ENCODE peak calls at places on chromosome 1, in seven cellular contexts. One of them, this sample, is unnamed. For H3K4me1 and H3K36me3, the result is how much of the 10 kb centered on the place peaks cover.

GRCh38 chr1:162590686-162591085 is 29.2 kb downstream of the UAP1 start:
- DNase-seq in psoas muscle: no peak
- DNase-seq in prostate gland: no peak
- DNase-seq in body of pancreas: no peak
- DNase-seq in kidney: no peak
- DNase-seq in GM23248: no peak
- DNase-seq in GM12878: no peak
- DNase-seq in this sample: no peak

GRCh38 chr1:212457740-212458338 is 25.1 kb downstream of the NENF start:
- DNase-seq in psoas muscle: no peak
- DNase-seq in prostate gland: no peak
- DNase-seq in body of pancreas: peak
- DNase-seq in kidney: no peak
- DNase-seq in GM23248: peak
- DNase-seq in GM12878: no peak
- DNase-seq in this sample: no peak

GRCh38 chr1:22489823-22490222 is 38.2 kb downstream of the ZBTB40 start:
- DNase-seq in psoas muscle: no peak
- DNase-seq in prostate gland: no peak
- DNase-seq in body of pancreas: no peak
- DNase-seq in kidney: no peak
- DNase-seq in GM23248: no peak
- DNase-seq in GM12878: no peak
- DNase-seq in this sample: no peak

GRCh38 chr1:245258271-245258920 is 103.6 kb downstream of the KIF26B start:
- DNase-seq in psoas muscle: no peak
- DNase-seq in prostate gland: peak
- DNase-seq in body of pancreas: peak
- DNase-seq in kidney: peak
- DNase-seq in GM23248: peak
- DNase-seq in GM12878: no peak
- DNase-seq in this sample: no peak

GRCh38 chr1:54120698-54121481 is 31.9 kb downstream of the CDCP2 start:
- DNase-seq in psoas muscle: no peak
- DNase-seq in prostate gland: no peak
- DNase-seq in body of pancreas: no peak
- DNase-seq in kidney: no peak
- DNase-seq in GM23248: peak
- DNase-seq in GM12878: no peak
- DNase-seq in this sample: no peak

GRCh38 chr1:36924282-36924791 is 110.0 kb downstream of the GRIK3 start:
- DNase-seq in psoas muscle: peak
- DNase-seq in prostate gland: peak
- DNase-seq in body of pancreas: peak
- DNase-seq in kidney: peak
- DNase-seq in GM23248: peak
- DNase-seq in GM12878: no peak
- DNase-seq in this sample: no peak

GRCh38 chr1:24362982-24363614 is 43.9 kb downstream of the GRHL3 start:
- DNase-seq in psoas muscle: peak
- DNase-seq in prostate gland: no peak
- DNase-seq in body of pancreas: peak
- DNase-seq in kidney: no peak
- DNase-seq in GM23248: peak
- DNase-seq in GM12878: no peak
- DNase-seq in this sample: no peak

GRCh38 chr1:40788561-40789341 is 5.2 kb downstream of the KCNQ4 start:
- DNase-seq in psoas muscle: no peak
- DNase-seq in prostate gland: no peak
- DNase-seq in body of pancreas: no peak
- DNase-seq in kidney: peak
- DNase-seq in GM23248: no peak
- DNase-seq in GM12878: no peak
- DNase-seq in this sample: no peak

GRCh38 chr1:87292684-87293493 is 35.8 kb upstream of the LMO4 start:
- DNase-seq in psoas muscle: no peak
- DNase-seq in prostate gland: peak
- DNase-seq in body of pancreas: peak
- DNase-seq in kidney: no peak
- DNase-seq in GM23248: peak
- DNase-seq in GM12878: no peak
- DNase-seq in this sample: no peak

GRCh38 chr1:59514061-59514909 is 217.4 kb downstream of the FGGY start:
- DNase-seq in psoas muscle: no peak
- DNase-seq in prostate gland: no peak
- DNase-seq in body of pancreas: no peak
- DNase-seq in kidney: no peak
- DNase-seq in GM23248: no peak
- DNase-seq in GM12878: no peak
- DNase-seq in this sample: no peak

GRCh38 chr1:115837762-115838421 is 3.0 kb downstream of the NHLH2 start:
- DNase-seq in psoas muscle: no peak
- DNase-seq in prostate gland: no peak
- DNase-seq in body of pancreas: no peak
- DNase-seq in kidney: peak
- DNase-seq in GM23248: peak
- DNase-seq in GM12878: no peak
- DNase-seq in this sample: no peak

GRCh38 chr1:13949571-13949970 is 249.6 kb downstream of the PRDM2 start:
- DNase-seq in psoas muscle: no peak
- DNase-seq in prostate gland: no peak
- DNase-seq in body of pancreas: no peak
- DNase-seq in kidney: no peak
- DNase-seq in GM23248: no peak
- DNase-seq in GM12878: no peak
- DNase-seq in this sample: no peak

GRCh38 chr1:21750841-21751240 is 32.1 kb downstream of the USP48 start:
- DNase-seq in psoas muscle: no peak
- DNase-seq in prostate gland: no peak
- DNase-seq in body of pancreas: no peak
- DNase-seq in kidney: no peak
- DNase-seq in GM23248: no peak
- DNase-seq in GM12878: no peak
- DNase-seq in this sample: no peak

GRCh38 chr1:102191723-102192122 is 195.0 kb upstream of the OLFM3 start:
- DNase-seq in psoas muscle: no peak
- DNase-seq in prostate gland: no peak
- DNase-seq in body of pancreas: peak
- DNase-seq in kidney: no peak
- DNase-seq in GM23248: peak
- DNase-seq in GM12878: peak
- DNase-seq in this sample: no peak

GRCh38 chr1:218369688-218370511 is 24.8 kb downstream of the TGFB2 start:
- DNase-seq in psoas muscle: no peak
- DNase-seq in prostate gland: no peak
- DNase-seq in body of pancreas: no peak
- DNase-seq in kidney: no peak
- DNase-seq in GM23248: peak
- DNase-seq in GM12878: no peak
- DNase-seq in this sample: no peak

GRCh38 chr1:218374972-218375371 is 29.8 kb downstream of the TGFB2 start:
- DNase-seq in psoas muscle: no peak
- DNase-seq in prostate gland: no peak
- DNase-seq in body of pancreas: no peak
- DNase-seq in kidney: no peak
- DNase-seq in GM23248: peak
- DNase-seq in GM12878: no peak
- DNase-seq in this sample: no peak

GRCh38 chr1:218368686-218369085 is 23.6 kb downstream of the TGFB2 start:
- DNase-seq in psoas muscle: no peak
- DNase-seq in prostate gland: no peak
- DNase-seq in body of pancreas: no peak
- DNase-seq in kidney: no peak
- DNase-seq in GM23248: no peak
- DNase-seq in GM12878: no peak
- DNase-seq in this sample: no peak

GRCh38 chr1:218374401-218374848 is 29.3 kb downstream of the TGFB2 start:
- DNase-seq in psoas muscle: no peak
- DNase-seq in prostate gland: no peak
- DNase-seq in body of pancreas: no peak
- DNase-seq in kidney: no peak
- DNase-seq in GM23248: peak
- DNase-seq in GM12878: no peak
- DNase-seq in this sample: no peak

DNA sequence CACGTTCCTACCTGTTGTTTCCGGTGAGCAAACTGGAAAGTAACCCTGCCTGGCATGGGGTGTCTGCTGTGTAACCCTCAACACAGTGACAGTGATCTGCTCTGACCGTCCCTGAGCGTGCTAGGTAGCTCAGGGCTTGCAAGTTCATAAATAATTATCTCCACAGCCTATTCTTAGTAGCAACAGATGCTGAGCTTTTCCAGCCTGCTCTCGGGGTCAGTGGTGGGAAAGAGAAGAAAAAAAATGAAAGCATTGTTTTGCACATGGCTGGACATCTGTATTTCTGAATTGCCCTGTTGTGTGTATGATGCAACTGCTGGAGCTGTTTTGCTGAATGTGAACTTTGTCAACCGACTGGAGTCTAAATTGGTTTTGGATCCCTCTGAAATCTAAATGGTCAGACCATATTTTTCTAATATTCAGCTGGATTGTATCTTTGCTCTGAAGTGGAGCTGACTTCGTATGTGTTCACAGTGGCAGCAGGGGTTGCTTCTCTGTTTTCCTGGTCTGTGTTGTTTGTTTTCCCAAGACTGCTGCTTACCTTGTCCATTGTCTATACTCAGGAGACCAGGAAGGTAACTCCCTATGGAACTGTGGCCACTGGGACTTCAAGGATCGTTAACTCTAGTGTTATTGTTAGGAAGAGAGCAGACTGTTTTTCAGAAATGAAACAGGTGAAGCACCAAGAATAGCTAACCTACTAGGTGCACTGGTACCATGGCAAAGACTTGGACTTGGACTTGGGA is 27.0 kb downstream of the TGFB2 start:
- DNase-seq in psoas muscle: no peak
- DNase-seq in prostate gland: no peak
- DNase-seq in body of pancreas: peak
- DNase-seq in kidney: no peak
- DNase-seq in GM23248: peak
- DNase-seq in GM12878: no peak
- DNase-seq in this sample: peak
- H3K4me1 ChIP-seq in psoas muscle: under half
- H3K4me1 ChIP-seq in prostate gland: under half
- H3K4me1 ChIP-seq in body of pancreas: under half
- H3K4me1 ChIP-seq in kidney: under half
- H3K4me1 ChIP-seq in GM23248: under half
- H3K4me1 ChIP-seq in GM12878: under half
- H3K4me1 ChIP-seq in this sample: half or more

DNA sequence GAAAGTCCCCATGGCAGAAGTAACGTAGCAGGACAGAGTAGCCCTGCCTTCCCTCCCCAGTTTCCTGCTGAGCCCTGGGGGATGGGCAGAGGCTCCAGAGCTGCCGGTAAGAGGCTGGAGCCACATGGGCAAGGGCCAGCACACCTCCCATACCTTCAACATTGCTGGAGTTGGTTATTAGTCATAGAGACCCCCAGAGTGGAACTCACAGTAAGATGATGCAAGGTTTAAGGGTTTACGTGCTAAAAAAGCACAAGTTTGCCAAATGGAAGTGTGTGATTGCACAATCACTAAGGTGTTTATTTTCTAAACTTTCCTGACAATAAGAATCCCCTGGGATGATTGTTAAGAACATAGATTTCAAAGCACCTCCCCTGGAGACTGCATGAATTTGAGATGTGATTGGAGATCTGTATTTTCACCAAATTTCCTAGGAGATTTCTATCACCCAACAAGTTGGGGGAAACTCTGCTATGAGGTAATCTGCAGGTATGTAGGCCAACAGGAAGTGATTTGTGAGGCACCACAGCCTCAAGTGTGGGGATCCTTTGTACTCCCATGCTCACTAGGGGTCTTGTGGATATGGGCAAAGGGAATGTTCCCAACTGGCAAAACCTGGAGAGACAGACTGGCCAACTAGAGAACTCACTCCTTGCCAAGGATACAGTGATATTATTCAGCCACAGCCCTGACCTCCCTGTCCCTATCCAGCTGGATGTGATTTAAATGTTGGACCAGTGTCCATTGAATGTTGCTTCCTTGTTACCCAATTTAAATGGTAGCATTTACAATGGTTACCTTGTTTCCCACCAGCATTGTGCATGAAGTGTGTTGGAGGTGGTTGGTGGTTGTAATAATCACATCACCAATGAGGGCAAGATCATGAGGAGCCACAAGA is 37.1 kb upstream of the CSF1 start:
- DNase-seq in psoas muscle: no peak
- DNase-seq in prostate gland: no peak
- DNase-seq in body of pancreas: peak
- DNase-seq in kidney: no peak
- DNase-seq in GM23248: peak
- DNase-seq in GM12878: no peak
- DNase-seq in this sample: no peak
- H3K27ac ChIP-seq in psoas muscle: no peak
- H3K27ac ChIP-seq in prostate gland: no peak
- H3K27ac ChIP-seq in body of pancreas: no peak
- H3K27ac ChIP-seq in kidney: no peak
- H3K27ac ChIP-seq in GM23248: peak
- H3K27ac ChIP-seq in GM12878: no peak
- H3K27ac ChIP-seq in this sample: no peak

GRCh38 chr1:100290291-100290690 is 24.3 kb downstream of the RTCA start:
- DNase-seq in psoas muscle: no peak
- DNase-seq in prostate gland: no peak
- DNase-seq in body of pancreas: no peak
- DNase-seq in kidney: no peak
- DNase-seq in GM23248: no peak
- DNase-seq in GM12878: no peak
- DNase-seq in this sample: no peak
- H3K36me3 ChIP-seq in psoas muscle: under half
- H3K36me3 ChIP-seq in prostate gland: under half
- H3K36me3 ChIP-seq in body of pancreas: under half
- H3K36me3 ChIP-seq in kidney: under half
- H3K36me3 ChIP-seq in GM23248: half or more
- H3K36me3 ChIP-seq in GM12878: under half
- H3K36me3 ChIP-seq in this sample: under half

DNA sequence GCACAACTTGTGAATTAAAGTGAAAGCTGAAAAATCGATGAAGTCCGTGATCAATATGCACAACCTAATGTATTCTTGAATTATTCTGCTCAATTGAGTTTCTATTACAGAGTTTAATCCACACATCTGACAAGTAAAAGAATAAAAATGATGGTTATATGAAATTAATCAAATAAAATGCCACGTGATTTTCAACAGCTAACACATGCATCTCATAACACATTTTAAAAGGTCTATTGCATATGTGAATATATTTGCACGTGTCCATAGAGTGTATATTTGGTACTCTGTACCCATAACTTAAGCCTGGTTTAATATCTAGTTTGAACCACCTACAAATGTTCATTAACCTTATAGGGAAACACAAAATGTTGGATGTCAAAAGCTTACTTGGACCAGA is 266.2 kb downstream of the NTNG1 start:
- DNase-seq in psoas muscle: no peak
- DNase-seq in prostate gland: no peak
- DNase-seq in body of pancreas: no peak
- DNase-seq in kidney: no peak
- DNase-seq in GM23248: no peak
- DNase-seq in GM12878: no peak
- DNase-seq in this sample: no peak
- H3K4me1 ChIP-seq in psoas muscle: under half
- H3K4me1 ChIP-seq in prostate gland: under half
- H3K4me1 ChIP-seq in body of pancreas: under half
- H3K4me1 ChIP-seq in kidney: under half
- H3K4me1 ChIP-seq in GM23248: under half
- H3K4me1 ChIP-seq in GM12878: under half
- H3K4me1 ChIP-seq in this sample: under half

This sample was measured in heart left ventricle.